ENCODE peak calls at places on chromosomes 5 and 9, in five cellular contexts. One of them, this sample, is unnamed.

GRCh38 chr5:96381526-96381925 is 51.5 kb downstream of the PCSK1 start:
- DNase-seq in stimulated activated CD4-positive, alpha-beta T cell treated with anti-CD3 and anti-CD28 coated beads, Interleukin-2, amount 100 ng/mL, for 4 hours: no peak
- DNase-seq in hippocampal formation: no peak
- DNase-seq in IMR-90: no peak
- DNase-seq in psoas muscle: no peak
- DNase-seq in this sample: no peak

GRCh38 chr9:111878946-111879345 is 17.7 kb upstream of the UGCG start:
- DNase-seq in IMR-90: no peak
- DNase-seq in stimulated activated CD4-positive, alpha-beta T cell treated with anti-CD3 and anti-CD28 coated beads, Interleukin-2, amount 100 ng/mL, for 4 hours: no peak
- DNase-seq in hippocampal formation: no peak
- DNase-seq in psoas muscle: no peak
- DNase-seq in this sample: no peak

GRCh38 chr9:91515074-91515687 is 91.5 kb upstream of the NFIL3 start:
- DNase-seq in hippocampal formation: peak; percentile 6
- DNase-seq in stimulated activated CD4-positive, alpha-beta T cell treated with anti-CD3 and anti-CD28 coated beads, Interleukin-2, amount 100 ng/mL, for 4 hours: no peak
- DNase-seq in psoas muscle: peak; percentile 23
- DNase-seq in IMR-90: peak; percentile 96
- DNase-seq in this sample: no peak

GRCh38 chr9:76868897-76869296 is 37.0 kb downstream of the PRUNE2 start:
- DNase-seq in IMR-90: no peak
- DNase-seq in psoas muscle: no peak
- DNase-seq in stimulated activated CD4-positive, alpha-beta T cell treated with anti-CD3 and anti-CD28 coated beads, Interleukin-2, amount 100 ng/mL, for 4 hours: no peak
- DNase-seq in hippocampal formation: no peak
- DNase-seq in this sample: no peak

GRCh38 chr5:41408676-41409443 is 101.5 kb downstream of the PLCXD3 start:
- DNase-seq in IMR-90: peak; percentile 74
- DNase-seq in stimulated activated CD4-positive, alpha-beta T cell treated with anti-CD3 and anti-CD28 coated beads, Interleukin-2, amount 100 ng/mL, for 4 hours: no peak
- DNase-seq in psoas muscle: no peak
- DNase-seq in hippocampal formation: no peak
- DNase-seq in this sample: peak; percentile 29

GRCh38 chr5:132222649-132223038 is 5.0 kb downstream of the P4HA2 start:
- DNase-seq in stimulated activated CD4-positive, alpha-beta T cell treated with anti-CD3 and anti-CD28 coated beads, Interleukin-2, amount 100 ng/mL, for 4 hours: no peak
- DNase-seq in hippocampal formation: no peak
- DNase-seq in psoas muscle: no peak
- DNase-seq in IMR-90: no peak
- DNase-seq in this sample: no peak

GRCh38 chr9:88741335-88741734 is 206.4 kb downstream of the NXNL2 start:
- DNase-seq in stimulated activated CD4-positive, alpha-beta T cell treated with anti-CD3 and anti-CD28 coated beads, Interleukin-2, amount 100 ng/mL, for 4 hours: no peak
- DNase-seq in psoas muscle: no peak
- DNase-seq in hippocampal formation: no peak
- DNase-seq in IMR-90: no peak
- DNase-seq in this sample: no peak

GRCh38 chr5:91288117-91288516 is 95.0 kb downstream of the ARRDC3 start:
- DNase-seq in stimulated activated CD4-positive, alpha-beta T cell treated with anti-CD3 and anti-CD28 coated beads, Interleukin-2, amount 100 ng/mL, for 4 hours: no peak
- DNase-seq in psoas muscle: no peak
- DNase-seq in IMR-90: peak; percentile 90
- DNase-seq in hippocampal formation: no peak
- DNase-seq in this sample: peak; percentile 89

GRCh38 chr5:140764177-140765020 is 21.5 kb upstream of the PCDHA1 start:
- DNase-seq in psoas muscle: no peak
- DNase-seq in hippocampal formation: no peak
- DNase-seq in stimulated activated CD4-positive, alpha-beta T cell treated with anti-CD3 and anti-CD28 coated beads, Interleukin-2, amount 100 ng/mL, for 4 hours: no peak
- DNase-seq in IMR-90: no peak
- DNase-seq in this sample: no peak

GRCh38 chr5:73419414-73420390 is 28.9 kb downstream of the FOXD1 start:
- DNase-seq in IMR-90: peak; percentile 86
- DNase-seq in hippocampal formation: no peak
- DNase-seq in psoas muscle: peak; percentile 59
- DNase-seq in stimulated activated CD4-positive, alpha-beta T cell treated with anti-CD3 and anti-CD28 coated beads, Interleukin-2, amount 100 ng/mL, for 4 hours: no peak
- DNase-seq in this sample: peak; percentile 57

This sample was measured in cardiac muscle cell.